ENCODE peak calls at places on chromosomes 13 and 19, in nine cellular contexts. T, G, W, I, F, Z, O, M and R are unnamed samples.
A peak's percentile ranks its signal among the peaks of the same experiment; 100 is the strongest.

GRCh38 chr19:8592231-8593009 is 15.2 kb upstream of the MYO1F start:
- DNase-seq in I (peak; percentile 97), Z (peak; percentile 100), G (peak; percentile 99), W (peak; percentile 90), O (peak; percentile 98), T (no peak), F (peak; percentile 85), M (peak; percentile 99), R (no peak)

GRCh38 chr13:26379831-26380230 is 125.9 kb downstream of the CDK8 start:
- DNase-seq in I (no peak), F (no peak), T (no peak), W (no peak), M (no peak), O (no peak), Z (no peak), G (no peak), R (no peak)

GRCh38 chr19:9362905-9363304 is at the start of gene ZNF177:
- DNase-seq in W (no peak), Z (peak; percentile 53), M (no peak), I (no peak), F (no peak), G (no peak), O (peak; percentile 79), T (no peak), R (no peak)

GRCh38 chr13:98445340-98446233 is 131.3 kb downstream of the STK24 start:
- DNase-seq in M (no peak), Z (peak; percentile 91), F (peak; percentile 79), I (peak; percentile 50), O (peak; percentile 92), W (peak; percentile 80), T (peak; percentile 17), G (peak; percentile 89), R (no peak)

GRCh38 chr13:96053003-96053703 is at the start of gene UGGT2:
- DNase-seq in T (peak; percentile 64), I (peak; percentile 88), W (peak; percentile 97), G (peak; percentile 98), F (peak; percentile 97), M (peak; percentile 96), Z (peak; percentile 90), O (peak; percentile 99), R (no peak)

GRCh38 chr19:4814625-4815425 is 16.7 kb downstream of the TICAM1 start:
- DNase-seq in T (no peak), Z (no peak), F (no peak), I (no peak), G (no peak), W (no peak), M (no peak), O (no peak), R (no peak)

GRCh38 chr13:67440240-67440639 is 210.1 kb upstream of the PCDH9 start:
- DNase-seq in Z (no peak), F (no peak), M (no peak), O (no peak), W (no peak), I (no peak), G (no peak), T (no peak), R (no peak)

GRCh38 chr13:94956407-94957110 is 244.2 kb upstream of the SOX21 start:
- DNase-seq in F (no peak), I (no peak), T (no peak), G (no peak), Z (no peak), O (no peak), M (no peak), W (no peak), R (no peak)

GRCh38 chr19:3336351-3336679 is 30.1 kb upstream of the NFIC start:
- DNase-seq in G (no peak), I (no peak), W (no peak), F (no peak), M (no peak), T (no peak), Z (no peak), O (no peak), R (no peak)

GRCh38 chr19:3335431-3336350 is 30.7 kb upstream of the NFIC start:
- DNase-seq in T (no peak), G (peak; percentile 93), I (no peak), M (peak; percentile 93), O (no peak), Z (no peak), W (peak; percentile 74), F (peak; percentile 77), R (no peak)

GRCh38 chr19:3338541-3339181 is 27.7 kb upstream of the NFIC start:
- DNase-seq in Z (no peak), O (no peak), G (peak; percentile 77), F (peak; percentile 87), T (no peak), M (no peak), I (peak; percentile 77), W (peak; percentile 89), R (no peak)

GRCh38 chr19:3333662-3334061 is 32.7 kb upstream of the NFIC start:
- DNase-seq in W (no peak), O (no peak), I (no peak), Z (no peak), T (no peak), G (no peak), F (no peak), M (no peak), R (no peak)

DNA sequence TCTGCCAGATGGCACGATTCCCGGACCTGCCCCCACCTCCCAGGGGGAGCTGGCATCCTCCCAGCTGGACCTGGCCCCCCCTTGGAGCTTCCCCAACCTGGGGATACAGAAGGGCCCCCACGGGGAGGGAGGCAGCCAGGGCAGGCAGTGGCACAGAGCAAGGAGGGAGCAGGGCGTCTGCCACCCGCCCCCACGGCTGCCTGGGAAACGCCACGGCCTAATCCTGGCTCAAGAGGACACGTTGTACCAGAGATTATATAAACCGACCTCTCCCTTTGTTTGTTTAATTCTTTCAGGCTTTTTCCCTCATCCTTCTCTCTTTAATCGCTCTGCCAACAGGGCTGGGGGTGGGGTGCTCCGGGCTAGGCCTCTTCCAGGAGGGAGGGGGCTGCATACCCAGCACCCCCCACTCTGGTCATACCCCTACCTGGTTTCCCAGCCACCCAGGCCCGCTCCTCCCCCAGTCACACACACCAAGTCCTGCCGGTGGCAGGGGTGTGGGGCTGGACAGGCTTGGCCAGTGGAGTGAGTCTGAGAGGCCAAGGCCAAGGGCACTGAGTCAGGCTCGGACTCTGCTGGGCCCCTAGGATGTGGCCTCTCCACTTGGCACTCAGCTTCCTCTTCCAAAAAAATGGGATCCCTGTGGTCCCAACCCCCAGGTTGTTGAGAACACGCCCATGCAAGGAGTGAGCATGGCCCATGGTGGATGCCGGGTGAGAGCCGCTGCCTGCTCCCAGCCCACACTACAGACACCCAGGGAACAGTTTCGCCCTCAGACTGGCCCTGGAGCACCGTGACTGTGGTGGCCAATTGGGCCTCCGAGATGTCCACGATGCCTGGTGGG is 29.5 kb upstream of the NFIC start:
- DNase-seq in T (no peak), M (peak; percentile 97), W (peak; percentile 94), G (peak; percentile 99), I (peak; percentile 97), Z (no peak), O (peak; percentile 76), F (peak; percentile 97), R (no peak)
- TF ChIP-seq POLR2AphosphoS5 in T (no peak), M (peak; percentile 95), W (peak; percentile 93), G (peak; percentile 95), I (peak; percentile 93), Z (no peak), O (no peak), F (peak; percentile 95), R (peak; percentile 95)

GRCh38 chr13:46089213-46089612 is 15.6 kb downstream of the CPB2 start:
- DNase-seq in T (no peak), G (no peak), W (no peak), I (no peak), F (no peak), M (no peak), O (no peak), Z (peak; percentile 17), R (no peak)

GRCh38 chr13:46086985-46087384 is 17.8 kb downstream of the CPB2 start:
- DNase-seq in Z (no peak), I (no peak), F (no peak), G (no peak), O (no peak), M (no peak), T (no peak), W (no peak), R (no peak)

GRCh38 chr13:46087481-46087880 is 17.4 kb downstream of the CPB2 start:
- DNase-seq in Z (no peak), F (no peak), M (no peak), I (no peak), T (no peak), W (no peak), G (no peak), O (no peak), R (no peak)

GRCh38 chr13:46085737-46086136 is 19.1 kb downstream of the CPB2 start:
- DNase-seq in W (no peak), Z (no peak), I (no peak), T (no peak), G (no peak), O (no peak), M (no peak), F (no peak), R (no peak)

DNA sequence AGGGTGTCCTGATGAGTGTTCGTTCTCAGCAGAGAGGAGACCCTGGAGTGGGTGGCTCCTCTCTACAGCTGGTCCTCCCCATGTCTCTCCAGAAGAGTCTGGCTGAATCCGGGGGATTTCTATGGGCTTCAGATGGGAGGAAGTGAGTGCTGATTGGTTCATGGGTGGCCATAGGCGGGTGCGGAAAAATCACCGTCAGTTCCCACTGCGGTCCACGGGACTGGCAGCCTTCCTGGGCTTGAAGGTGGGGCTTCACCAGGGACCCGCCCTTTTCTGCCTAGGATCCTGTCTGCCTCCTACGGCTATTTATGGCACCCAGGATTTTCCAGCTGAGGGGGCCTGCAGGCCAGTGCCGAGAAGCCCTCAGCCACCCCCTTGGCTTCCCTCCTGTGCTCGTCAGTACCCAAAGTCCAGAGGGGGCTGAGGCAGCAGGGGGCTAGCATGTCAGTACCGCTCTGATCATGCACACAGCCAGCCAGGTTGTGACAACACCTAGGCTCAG is 18.4 kb downstream of the CPB2 start:
- DNase-seq in G (no peak), M (no peak), I (no peak), Z (no peak), F (no peak), T (no peak), W (no peak), O (no peak), R (no peak)
- TF ChIP-seq POLR2AphosphoS5 in G (no peak), M (no peak), I (no peak), Z (no peak), F (no peak), T (no peak), W (no peak), O (no peak), R (no peak)

DNA sequence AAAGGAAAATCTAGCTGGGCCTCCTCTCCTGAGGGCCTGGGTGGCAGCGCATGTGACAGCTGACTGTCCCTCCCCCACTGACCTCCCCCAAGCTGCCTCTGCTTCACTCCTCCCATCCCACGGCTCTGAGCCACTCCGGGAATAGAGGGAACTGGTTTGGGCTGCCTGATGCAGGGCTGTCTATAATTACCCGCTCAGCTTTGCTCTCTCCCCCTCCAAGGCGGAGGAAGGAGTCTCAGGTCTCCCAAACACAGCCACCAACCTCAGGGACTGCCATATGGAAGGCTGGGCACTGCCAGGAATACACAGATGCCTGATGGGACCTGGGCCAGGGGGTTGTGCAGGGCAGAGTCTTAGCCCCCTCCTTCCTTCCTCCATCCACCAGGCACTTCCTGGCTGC is 7.8 kb downstream of the NAPA start:
- DNase-seq in G (no peak), W (no peak), I (peak; percentile 62), T (no peak), O (no peak), F (no peak), Z (no peak), M (no peak), R (no peak)
- TF ChIP-seq POLR2AphosphoS5 in G (no peak), W (no peak), I (no peak), T (no peak), O (no peak), F (no peak), Z (no peak), M (no peak), R (no peak)

GRCh38 chr19:48390188-48391099 is 907 bp downstream of the KDELR1 start:
- DNase-seq in Z (peak; percentile 82), M (no peak), T (no peak), I (peak; percentile 50), W (peak; percentile 75), G (peak; percentile 82), O (peak; percentile 84), F (peak; percentile 70), R (no peak)
- TF ChIP-seq POLR2AphosphoS5 in Z (no peak), M (peak; percentile 31), T (no peak), I (peak; percentile 20), W (peak; percentile 31), G (peak; percentile 40), O (no peak), F (no peak), R (no peak)